ENCODE peak calls at places on chromosomes 3 and 15, in four cellular contexts. F, A, P and M are unnamed samples.

GRCh38 chr3:100776736-100777135 is 67.4 kb downstream of the TFG start:
- DNase-seq in F (no peak), A (no peak), P (no peak), M (no peak)

GRCh38 chr3:173538410-173538809 is 140.9 kb downstream of the NLGN1 start:
- DNase-seq in F (no peak), A (no peak), P (no peak), M (no peak)

GRCh38 chr3:123080864-123081562 is 14.2 kb downstream of the PDIA5 start:
- DNase-seq in F (no peak), A (no peak), P (no peak), M (no peak)

GRCh38 chr3:154175041-154175440 is 53.9 kb downstream of the ARHGEF26 start:
- DNase-seq in F (no peak), A (no peak), P (no peak), M (no peak)

GRCh38 chr15:64651573-64652260 is 123.7 kb downstream of the RBPMS2 start:
- DNase-seq in F (no peak), A (no peak), P (no peak), M (no peak)

GRCh38 chr3:157199841-157200240 is 39.9 kb upstream of the CCNL1 start:
- DNase-seq in F (no peak), A (no peak), P (no peak), M (no peak)

GRCh38 chr15:81859737-81860516 is 185.9 kb downstream of the MEX3B start:
- DNase-seq in F (no peak), A (no peak), P (no peak), M (no peak)

GRCh38 chr15:75238150-75238549 is 20.0 kb upstream of the GOLGA6C start:
- DNase-seq in F (no peak), A (peak; percentile 16), P (no peak), M (no peak)

GRCh38 chr3:142213298-142213697 is 12.1 kb downstream of the GK5 start:
- DNase-seq in F (peak; percentile 68), A (no peak), P (peak; percentile 35), M (no peak)

GRCh38 chr3:66110840-66111239 is 72.1 kb upstream of the MAGI1 start:
- DNase-seq in F (peak; percentile 43), A (no peak), P (no peak), M (peak; percentile 35)

GRCh38 chr3:414063-414462 is 217.5 kb downstream of the CHL1 start:
- DNase-seq in F (peak; percentile 27), A (no peak), P (no peak), M (no peak)

GRCh38 chr3:87145553-87145952 is 81.6 kb upstream of the CHMP2B start:
- DNase-seq in F (peak; percentile 7), A (no peak), P (no peak), M (no peak)

GRCh38 chr3:8938021-8938420 is 25.3 kb downstream of the RAD18 start:
- DNase-seq in F (peak; percentile 42), A (no peak), P (no peak), M (no peak)

GRCh38 chr3:8622873-8623725 is 21.5 kb downstream of the SSUH2 start:
- DNase-seq in F (peak; percentile 69), A (peak; percentile 71), P (peak; percentile 71), M (peak; percentile 65)

GRCh38 chr15:100537326-100537725 is 8.6 kb upstream of the CERS3 start:
- DNase-seq in F (no peak), A (no peak), P (no peak), M (no peak)

GRCh38 chr3:143045639-143046038 is 44.3 kb downstream of the U2SURP start:
- DNase-seq in F (no peak), A (no peak), P (no peak), M (no peak)

GRCh38 chr3:167820114-167820865 is 84.8 kb downstream of the SERPINI1 start:
- DNase-seq in F (no peak), A (no peak), P (no peak), M (no peak)

GRCh38 chr15:62732078-62732477 is 310.5 kb upstream of the TPM1 start:
- DNase-seq in F (peak; percentile 65), A (no peak), P (no peak), M (no peak)

GRCh38 chr3:32592696-32593353 is 22.2 kb upstream of the DYNC1LI1 start:
- DNase-seq in F (no peak), A (no peak), P (no peak), M (no peak)

GRCh38 chr3:187999821-188000220 is 154.1 kb upstream of the LPP start:
- DNase-seq in F (no peak), A (no peak), P (no peak), M (no peak)

GRCh38 chr15:73125219-73125618 is 73.0 kb downstream of the NEO1 start:
- DNase-seq in F (peak; percentile 8), A (no peak), P (no peak), M (peak; percentile 15)

GRCh38 chr15:23074684-23075083 is 35.3 kb upstream of the TUBGCP5 start:
- DNase-seq in F (no peak), A (no peak), P (no peak), M (no peak)

GRCh38 chr3:191373327-191373726 is 43.0 kb upstream of the UTS2B start:
- DNase-seq in F (peak; percentile 32), A (no peak), P (no peak), M (no peak)

GRCh38 chr15:51180534-51180933 is 85.8 kb upstream of the TNFAIP8L3 start:
- DNase-seq in F (no peak), A (no peak), P (no peak), M (no peak)

GRCh38 chr3:62051506-62051905 is 321.8 kb downstream of the FEZF2 start:
- DNase-seq in F (peak; percentile 51), A (no peak), P (no peak), M (peak; percentile 45)

GRCh38 chr3:96657710-96658109 is 156.7 kb upstream of the EPHA6 start:
- DNase-seq in F (no peak), A (no peak), P (no peak), M (no peak)

GRCh38 chr3:104909721-104910120 is 457.0 kb upstream of the ALCAM start:
- DNase-seq in F (peak; percentile 11), A (no peak), P (no peak), M (peak; percentile 7)

GRCh38 chr15:85100186-85100937 is 118.7 kb downstream of the PDE8A start:
- DNase-seq in F (no peak), A (no peak), P (no peak), M (no peak)

GRCh38 chr15:83559310-83559966 is 94.5 kb upstream of the ADAMTSL3 start:
- DNase-seq in F (peak; percentile 74), A (peak; percentile 62), P (no peak), M (peak; percentile 58)

GRCh38 chr3:38562467-38562925 is 66.4 kb downstream of the EXOG start:
- DNase-seq in F (no peak), A (no peak), P (no peak), M (no peak)

GRCh38 chr15:70281261-70281810 is 183.6 kb upstream of the TLE3 start:
- DNase-seq in F (no peak), A (no peak), P (no peak), M (no peak)

GRCh38 chr3:71299160-71299559 is 284.4 kb downstream of the FOXP1 start:
- DNase-seq in F (no peak), A (no peak), P (no peak), M (no peak)

GRCh38 chr3:138513073-138513843 is 78.8 kb downstream of the ESYT3 start:
- DNase-seq in F (no peak), A (no peak), P (no peak), M (no peak)

GRCh38 chr3:185290266-185290665 is 36.4 kb upstream of the EHHADH start:
- DNase-seq in F (no peak), A (no peak), P (no peak), M (no peak)

GRCh38 chr15:73709241-73709640 is 25.1 kb downstream of the CD276 start:
- DNase-seq in F (no peak), A (no peak), P (peak; percentile 16), M (no peak)

GRCh38 chr3:127639173-127640030 is 10.4 kb downstream of the PODXL2 start:
- DNase-seq in F (no peak), A (no peak), P (no peak), M (peak; percentile 55)

GRCh38 chr3:31775383-31775782 is 205.7 kb downstream of the OSBPL10 start:
- DNase-seq in F (no peak), A (no peak), P (no peak), M (no peak)

GRCh38 chr3:107958151-107958550 is 132.7 kb downstream of the CD47 start:
- DNase-seq in F (no peak), A (no peak), P (no peak), M (no peak)

GRCh38 chr3:101778385-101779046 is 495 bp upstream of the NXPE3 start:
- DNase-seq in F (no peak), A (no peak), P (no peak), M (no peak)

GRCh38 chr15:60043744-60044435 is 39.8 kb downstream of the FOXB1 start:
- DNase-seq in F (no peak), A (no peak), P (no peak), M (no peak)
- H3K27ac ChIP-seq in F (no peak overlapping the region), A (no peak overlapping the region), P (no peak overlapping the region), M (no peak overlapping the region)

DNA sequence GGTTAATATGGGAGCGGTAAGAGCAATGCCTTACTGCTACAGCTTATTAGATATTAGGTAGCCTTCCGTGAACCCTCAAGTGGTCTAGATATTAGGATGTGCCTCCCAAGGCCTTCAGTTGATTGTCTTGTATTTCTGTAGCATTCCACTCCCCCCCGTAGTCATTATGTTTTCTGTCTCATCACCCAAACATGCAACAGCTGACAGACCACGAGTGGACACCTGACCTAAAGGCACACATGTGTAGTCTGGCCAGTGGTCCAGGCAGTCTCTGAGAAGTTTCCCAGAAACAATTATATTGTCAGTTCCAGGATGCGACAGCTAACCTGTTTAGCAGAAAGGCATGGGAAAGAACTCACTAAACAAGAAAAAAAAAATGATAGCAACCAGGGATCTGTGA is 1000.9 kb downstream of the AGBL1 start:
- DNase-seq in F (no peak), A (no peak), P (no peak), M (no peak)
- H3K27ac ChIP-seq in F (no peak overlapping the region), A (no peak overlapping the region), P (no peak overlapping the region), M (no peak overlapping the region)

DNA sequence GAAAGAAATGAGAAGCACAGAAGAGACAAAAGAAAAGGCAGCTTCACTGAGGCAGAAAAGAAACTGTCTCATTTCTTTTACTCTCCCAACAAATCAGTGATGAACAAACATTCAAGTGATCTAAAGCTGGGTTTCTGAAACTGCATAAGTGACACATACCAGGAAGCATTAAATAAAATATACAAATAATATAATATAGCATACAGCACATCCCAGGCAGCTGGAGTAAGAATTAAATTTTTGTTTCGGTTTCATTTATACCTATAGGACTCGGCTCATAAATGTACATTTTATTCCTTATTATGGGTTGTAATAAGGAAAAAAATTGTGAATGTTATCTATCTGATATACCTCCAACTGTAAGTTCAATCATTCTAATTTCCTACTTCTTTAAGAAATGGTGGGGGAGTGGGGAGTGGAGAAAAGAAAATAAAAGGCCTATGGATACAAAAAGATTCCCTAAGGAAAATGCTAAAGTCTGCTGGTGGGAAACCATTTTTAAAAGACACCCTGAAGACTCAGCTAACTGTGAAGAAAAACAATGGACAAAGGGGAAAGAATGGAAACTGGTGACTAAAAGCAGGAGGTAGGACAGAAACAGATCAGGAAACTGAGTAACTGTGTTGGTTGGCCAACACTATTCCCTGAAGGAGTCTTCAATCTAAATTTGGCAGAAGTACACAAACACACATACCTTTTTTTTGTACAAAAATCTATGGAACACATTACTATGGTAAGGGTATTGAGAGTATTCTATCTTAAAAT is 156.7 kb downstream of the TBC1D5 start:
- DNase-seq in F (no peak), A (no peak), P (no peak), M (no peak)
- H3K27ac ChIP-seq in F (no peak overlapping the region), A (no peak overlapping the region), P (no peak overlapping the region), M (no peak overlapping the region)

DNA sequence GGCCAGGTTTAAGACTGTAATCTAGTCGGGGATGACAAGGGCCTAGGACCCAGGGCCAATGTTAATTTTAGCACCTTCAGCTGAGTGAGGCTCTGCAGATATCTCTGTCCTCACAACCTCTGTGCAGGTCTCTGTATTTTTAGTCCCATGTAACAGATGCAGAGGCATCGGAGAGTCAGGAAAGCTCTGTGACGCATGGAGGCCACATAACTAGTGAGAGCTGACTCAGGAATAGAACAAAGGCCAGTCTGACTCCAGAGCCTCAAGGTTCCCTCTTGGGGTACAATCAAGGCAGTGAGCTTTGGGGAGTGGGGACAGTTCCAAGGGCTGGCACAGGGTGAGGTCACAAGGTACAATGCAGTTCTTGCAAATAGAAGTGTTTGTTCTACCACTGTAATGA is 31.0 kb downstream of the FSTL1 start:
- DNase-seq in F (no peak), A (peak; percentile 34), P (peak; percentile 89), M (no peak)
- H3K27ac ChIP-seq in F (peak overlapping the region; percentile 14), A (peak overlapping the region; percentile 91), P (peak overlapping the region; percentile 80), M (peak overlapping the region; percentile 9)